ENCODE peak calls at places on chromosomes 2 and 18, in five cellular contexts. Q, N, F, K and M are unnamed samples. For H3K27me3, the result is how much of the 10 kb centered on the place peaks cover.

GRCh38 chr2:42105330-42106256 is 57.8 kb downstream of the PKDCC start:
- DNase-seq in Q (no peak), N (no peak), F (peak), K (peak), M (no peak)

GRCh38 chr2:98555681-98556080 is 52.6 kb downstream of the COA5 start:
- DNase-seq in Q (no peak), N (no peak), F (no peak), K (no peak), M (no peak)

GRCh38 chr2:173761603-173762119 is 203.5 kb downstream of the SP3 start:
- DNase-seq in Q (no peak), N (no peak), F (no peak), K (no peak), M (no peak)

GRCh38 chr2:59806486-59806885 is 747.0 kb downstream of the BCL11A start:
- DNase-seq in Q (no peak), N (no peak), F (no peak), K (no peak), M (no peak)

GRCh38 chr2:232103140-232103737 is 141.7 kb downstream of the DIS3L2 start:
- DNase-seq in Q (no peak), N (no peak), F (no peak), K (no peak), M (no peak)

GRCh38 chr2:23697256-23697655 is 229.7 kb downstream of the ATAD2B start:
- DNase-seq in Q (no peak), N (no peak), F (no peak), K (no peak), M (no peak)

GRCh38 chr2:127392828-127393578 is 5.2 kb upstream of the MAP3K2 start:
- DNase-seq in Q (no peak), N (no peak), F (no peak), K (no peak), M (no peak)

GRCh38 chr2:150916434-150916833 is 345.2 kb downstream of the RBM43 start:
- DNase-seq in Q (no peak), N (no peak), F (no peak), K (no peak), M (no peak)

GRCh38 chr2:68839260-68839833 is 31.9 kb downstream of the BMP10 start:
- DNase-seq in Q (peak), N (no peak), F (no peak), K (no peak), M (no peak)

GRCh38 chr2:54103454-54104314 is 11.7 kb upstream of the ACYP2 start:
- DNase-seq in Q (peak), N (no peak), F (no peak), K (peak), M (no peak)

GRCh38 chr18:55048892-55049291 is 89.6 kb upstream of the CCDC68 start:
- DNase-seq in Q (no peak), N (no peak), F (no peak), K (no peak), M (no peak)

GRCh38 chr2:159612255-159612901 is 4.0 kb downstream of the BAZ2B start:
- DNase-seq in Q (no peak), N (no peak), F (no peak), K (no peak), M (no peak)

GRCh38 chr2:64863097-64863820 is 125.9 kb upstream of the SLC1A4 start:
- DNase-seq in Q (no peak), N (no peak), F (no peak), K (no peak), M (peak)

GRCh38 chr2:25700221-25700660 is 26.9 kb upstream of the DTNB start:
- DNase-seq in Q (peak), N (peak), F (peak), K (no peak), M (no peak)

GRCh38 chr2:21181957-21182356 is 58.2 kb downstream of the TDRD15 start:
- DNase-seq in Q (no peak), N (no peak), F (no peak), K (no peak), M (no peak)

GRCh38 chr2:21175895-21176646 is 52.3 kb downstream of the TDRD15 start:
- DNase-seq in Q (no peak), N (no peak), F (no peak), K (no peak), M (no peak)
- TF ChIP-seq CTCF in Q (peak), N (peak), F (peak), K (peak), M (no peak)

DNA sequence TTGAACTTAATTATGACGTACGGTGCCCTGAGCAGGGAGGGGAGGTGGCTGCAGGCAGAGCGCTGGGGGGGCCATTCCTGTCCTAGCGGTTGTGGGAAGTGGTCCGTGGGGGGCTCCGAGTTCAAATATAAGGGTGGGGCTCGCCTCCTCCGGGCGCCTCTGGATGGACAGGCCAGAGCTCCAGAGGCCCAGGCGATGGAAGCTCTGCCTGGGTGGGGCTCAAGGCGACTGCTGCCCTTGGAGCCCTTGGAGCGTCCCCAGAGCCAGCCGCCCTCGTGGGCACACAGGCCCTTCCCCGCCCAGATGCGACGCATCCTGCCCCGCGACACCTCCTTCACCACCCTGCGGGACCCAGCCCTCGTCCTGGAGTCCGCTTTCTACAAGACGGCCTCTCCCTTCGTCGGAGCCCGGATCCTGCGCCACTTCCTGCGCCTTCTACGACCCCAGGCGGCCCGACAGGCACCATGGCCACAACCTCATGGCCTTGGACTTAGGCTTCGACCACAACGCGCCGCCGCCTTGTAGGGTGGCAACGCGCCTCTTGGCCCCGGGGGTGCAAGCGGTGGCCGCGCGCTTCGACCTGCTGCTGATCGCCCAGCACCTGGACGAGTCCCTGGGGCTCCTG is 10.5 kb downstream of the AQP12B start:
- DNase-seq in Q (no peak), N (no peak), F (no peak), K (no peak), M (no peak)
- H3K27me3 ChIP-seq in Q (half or more), N (under half), F (under half), K (under half), M (half or more)

GRCh38 chr2:168686485-168687191 is 115.8 kb upstream of the NOSTRIN start:
- DNase-seq in Q (no peak), N (no peak), F (no peak), K (no peak), M (no peak)

GRCh38 chr2:168684921-168685618 is 117.4 kb upstream of the NOSTRIN start:
- DNase-seq in Q (no peak), N (no peak), F (no peak), K (no peak), M (no peak)

GRCh38 chr2:168685619-168686453 is 116.6 kb upstream of the NOSTRIN start:
- DNase-seq in Q (no peak), N (no peak), F (no peak), K (no peak), M (no peak)

GRCh38 chr2:168683996-168684395 is 118.4 kb upstream of the NOSTRIN start:
- DNase-seq in Q (no peak), N (no peak), F (no peak), K (no peak), M (no peak)

GRCh38 chr2:168687314-168687713 is 115.1 kb upstream of the NOSTRIN start:
- DNase-seq in Q (no peak), N (no peak), F (no peak), K (no peak), M (no peak)
- TF ChIP-seq CTCF in Q (peak), N (peak), F (no peak), K (no peak), M (no peak)

GRCh38 chr2:205936446-205936845 is 149.5 kb downstream of the INO80D start:
- DNase-seq in Q (no peak), N (no peak), F (no peak), K (no peak), M (no peak)
- H3K27me3 ChIP-seq in Q (under half), N (under half), F (under half), K (under half), M (under half)

GRCh38 chr2:217279130-217279529 is 419.3 kb upstream of the TNP1 start:
- DNase-seq in Q (no peak), N (no peak), F (no peak), K (no peak), M (no peak)
- TF ChIP-seq CTCF in Q (no peak), N (no peak), F (no peak), K (no peak), M (no peak)

GRCh38 chr2:134712736-134713495 is 5.9 kb downstream of the TMEM163 start:
- DNase-seq in Q (no peak), N (no peak), F (no peak), K (no peak), M (no peak)

GRCh38 chr2:134711622-134712125 is 7.1 kb downstream of the TMEM163 start:
- DNase-seq in Q (no peak), N (no peak), F (no peak), K (no peak), M (no peak)

GRCh38 chr2:134714228-134714627 is 4.6 kb downstream of the TMEM163 start:
- DNase-seq in Q (no peak), N (no peak), F (no peak), K (no peak), M (no peak)

GRCh38 chr2:134713606-134714005 is 5.2 kb downstream of the TMEM163 start:
- DNase-seq in Q (no peak), N (no peak), F (no peak), K (no peak), M (no peak)

DNA sequence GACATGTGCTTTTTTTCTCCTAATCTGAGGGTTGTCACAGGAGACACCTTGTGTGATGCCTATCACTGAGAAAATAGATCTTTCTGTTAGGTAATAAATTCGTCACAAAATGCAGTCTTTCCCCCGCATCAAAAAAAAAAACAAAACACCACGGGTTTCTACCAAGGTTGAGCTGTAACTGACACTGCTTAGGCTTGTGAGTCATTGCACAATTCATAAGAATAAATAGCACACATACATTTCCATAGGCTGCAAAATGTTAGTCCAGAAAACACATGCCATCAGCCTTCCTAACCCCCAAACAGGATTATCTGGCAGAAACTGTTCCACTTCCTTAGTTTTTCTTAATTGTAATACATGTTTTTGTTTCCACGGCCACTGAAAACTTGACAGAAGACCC is 6.5 kb downstream of the TMEM163 start:
- DNase-seq in Q (no peak), N (no peak), F (no peak), K (no peak), M (no peak)
- H3K27me3 ChIP-seq in Q (under half), N (under half), F (under half), K (under half), M (under half)

GRCh38 chr2:165778653-165779451 is 15.2 kb downstream of the GALNT3 start:
- DNase-seq in Q (no peak), N (no peak), F (no peak), K (no peak), M (no peak)
- TF ChIP-seq CTCF in Q (peak), N (no peak), F (peak), K (peak), M (peak)

GRCh38 chr2:218985325-218986091 is 524 bp upstream of the FEV start:
- DNase-seq in Q (no peak), N (no peak), F (no peak), K (no peak), M (no peak)
- H3K27me3 ChIP-seq in Q (half or more), N (half or more), F (half or more), K (half or more), M (half or more)

GRCh38 chr2:92326-92725 is 46.0 kb upstream of the FAM110C start:
- DNase-seq in Q (no peak), N (no peak), F (no peak), K (no peak), M (no peak)
- TF ChIP-seq CTCF in Q (no peak), N (no peak), F (no peak), K (no peak), M (no peak)